ENCODE peak calls at places on chromosome X, in five cellular contexts. Z is HCEC 1CT, Y is right cardiac atrium, P is COLO829, A is NCI-H146. J is an unnamed sample.
A peak's percentile ranks its signal among the peaks of the same experiment; 100 is the strongest.

GRCh38 chrX:15464704-15465103 is 28.4 kb downstream of the PIR start:
- DNase-seq in A (no peak), Z (peak; percentile 1), Y (no peak), P (no peak), J (no peak)

GRCh38 chrX:2793752-2794151 is 35.0 kb upstream of the GYG2 start:
- DNase-seq in A (no peak), P (no peak), Z (no peak), Y (no peak), J (no peak)

GRCh38 chrX:53160297-53160983 is 64.6 kb downstream of the KDM5C start:
- DNase-seq in Y (no peak), P (no peak), Z (no peak), A (no peak), J (no peak)

GRCh38 chrX:19810370-19810769 is 77.0 kb downstream of the SH3KBP1 start:
- DNase-seq in Y (no peak), P (no peak), A (no peak), Z (no peak), J (no peak)

GRCh38 chrX:110588164-110588563 is 207.5 kb downstream of the CHRDL1 start:
- DNase-seq in P (no peak), A (no peak), Z (no peak), Y (no peak), J (no peak)

GRCh38 chrX:54447461-54447860 is 7.3 kb downstream of the TSR2 start:
- DNase-seq in Z (no peak), Y (no peak), P (no peak), A (no peak), J (no peak)

GRCh38 chrX:100980608-100981497 is 11.3 kb downstream of the ARL13A start:
- DNase-seq in A (no peak), Z (peak; percentile 56), P (no peak), Y (no peak), J (no peak)

GRCh38 chrX:125378205-125378604 is 58.5 kb downstream of the TEX13C start:
- DNase-seq in Y (no peak), P (no peak), Z (no peak), A (peak; percentile 15), J (no peak)

GRCh38 chrX:154717824-154718223 is 33.1 kb downstream of the GAB3 start:
- DNase-seq in A (peak; percentile 1), Y (no peak), Z (no peak), P (peak; percentile 52), J (peak; percentile 68)

GRCh38 chrX:53320543-53321215 is 39.3 kb upstream of the IQSEC2 start:
- DNase-seq in A (peak; percentile 6), P (no peak), Z (no peak), Y (no peak), J (no peak)

GRCh38 chrX:46381630-46382029 is 163.6 kb downstream of the ZNF674 start:
- DNase-seq in P (no peak), A (peak; percentile 11), Y (no peak), Z (peak; percentile 31), J (no peak)

GRCh38 chrX:134642394-134642793 is 15.9 kb downstream of the PLAC1 start:
- DNase-seq in Y (no peak), P (no peak), Z (peak; percentile 9), A (no peak), J (no peak)

GRCh38 chrX:25125483-25125882 is 109.7 kb upstream of the ARX start:
- DNase-seq in A (peak; percentile 58), Z (no peak), Y (no peak), P (no peak), J (no peak)

GRCh38 chrX:40167240-40168182 is 69.8 kb upstream of the BCOR start:
- DNase-seq in P (no peak), A (peak; percentile 93), Z (no peak), Y (no peak), J (no peak)

GRCh38 chrX:38220024-38220935 is at the start of gene SRPX:
- DNase-seq in P (peak; percentile 52), Z (peak; percentile 57), Y (peak; percentile 63), A (peak; percentile 22), J (peak; percentile 77)

GRCh38 chrX:108537005-108537404 is 97.4 kb downstream of the COL4A5 start:
- DNase-seq in Y (no peak), A (peak; percentile 39), Z (peak; percentile 19), P (peak; percentile 13), J (no peak)

GRCh38 chrX:41029332-41029731 is 55.9 kb upstream of the USP9X start:
- DNase-seq in A (no peak), Z (no peak), P (no peak), Y (no peak), J (no peak)

J was measured in foreskin melanocyte.